ENCODE peak calls at places on chromosome 5, in ten cellular contexts. V is OCI-LY7, M is heart left ventricle, F is adrenal gland, H is tibial nerve, R is heart right ventricle, X is T follicular helper cell, Z is substantia nigra, U is psoas muscle, D is DMS79 treated with DMSO at 0.1 percent for 48 hours. O is an unnamed sample.
A peak's percentile ranks its signal among the peaks of the same experiment; 100 is the strongest.

GRCh38 chr5:122112733-122113558 is 16.4 kb upstream of the ZNF474 start:
- DNase-seq in Z (no peak), X (no peak), V (no peak), H (no peak), U (no peak), M (no peak), D (no peak), F (no peak), R (no peak), O (no peak)

GRCh38 chr5:10591159-10591558 is 27.3 kb downstream of the ANKRD33B start:
- DNase-seq in R (no peak), Z (no peak), V (no peak), D (no peak), F (no peak), H (no peak), U (no peak), X (no peak), M (no peak), O (no peak)

GRCh38 chr5:63687854-63688253 is 274.4 kb downstream of the HTR1A start:
- DNase-seq in F (no peak), V (no peak), R (no peak), H (no peak), U (no peak), X (no peak), D (peak; percentile 34), Z (no peak), M (no peak), O (no peak)

GRCh38 chr5:67014957-67015400 is 181.6 kb downstream of the CD180 start:
- DNase-seq in X (no peak), D (peak; percentile 4), V (no peak), U (no peak), H (no peak), F (no peak), R (no peak), Z (no peak), M (no peak), O (no peak)

GRCh38 chr5:64612349-64612961 is 77.8 kb upstream of the SHISAL2B start:
- DNase-seq in R (peak; percentile 54), H (peak; percentile 13), U (no peak), Z (no peak), X (no peak), M (peak; percentile 40), F (peak; percentile 55), D (no peak), V (peak; percentile 41), O (no peak)

GRCh38 chr5:124956471-124957029 is 210.1 kb upstream of the ZNF608 start:
- DNase-seq in R (no peak), V (no peak), U (no peak), H (no peak), Z (no peak), M (no peak), F (no peak), X (no peak), D (no peak), O (no peak)

GRCh38 chr5:2891781-2892180 is 140.3 kb upstream of the IRX2 start:
- DNase-seq in F (no peak), D (no peak), R (no peak), M (no peak), H (no peak), X (no peak), V (no peak), U (no peak), Z (no peak), O (no peak)

GRCh38 chr5:135491552-135492318 is 39.6 kb upstream of the TIFAB start:
- DNase-seq in Z (no peak), X (no peak), U (no peak), D (peak; percentile 55), M (no peak), V (no peak), F (no peak), R (no peak), H (no peak), O (no peak)

GRCh38 chr5:110056580-110057114 is 366.9 kb downstream of the MAN2A1 start:
- DNase-seq in U (no peak), X (no peak), R (no peak), V (no peak), F (no peak), M (no peak), Z (no peak), D (no peak), H (no peak), O (no peak)

GRCh38 chr5:142006363-142007236 is 6.2 kb downstream of the GNPDA1 start:
- DNase-seq in U (no peak), Z (no peak), M (no peak), R (no peak), X (no peak), F (no peak), V (no peak), H (no peak), D (no peak), O (no peak)

O was measured in amygdala.